ENCODE peak calls at places on chromosomes 4 and X, in seven cellular contexts. D is EL; E is T47D; Z is NCI-H1092; R is ACHN; O is stimulated activated CD4-positive, alpha-beta T cell treated with anti-CD3 and anti-CD28 coated beads, TNF-alpha, amount 100 ng/mL, for 4 hours; S is activated T-cell treated with anti-CD3 and anti-CD28 coated beads, Interleukin-2, amount 50 U/mL, for 24 hours. X is an unnamed sample.

GRCh38 chr4:48642421-48643144 is 137.5 kb downstream of the FRYL start:
- DNase-seq in S (no peak), D (no peak), E (no peak), Z (no peak), R (no peak), O (no peak), X (no peak)

GRCh38 chr4:61011051-61011450 is 189.1 kb upstream of the ADGRL3 start:
- DNase-seq in E (no peak), R (no peak), D (peak; percentile 59), O (no peak), Z (no peak), S (no peak), X (no peak)

GRCh38 chr4:13548059-13548983 is 4.0 kb upstream of the NKX3-2 start:
- DNase-seq in Z (no peak), O (no peak), R (peak; percentile 39), S (no peak), E (no peak), D (peak; percentile 27), X (no peak)

GRCh38 chr4:101958547-101958946 is 168.0 kb downstream of the BANK1 start:
- DNase-seq in D (no peak), Z (no peak), R (no peak), O (no peak), E (no peak), S (no peak), X (no peak)

GRCh38 chrX:50971390-50971789 is 60.9 kb downstream of the BMP15 start:
- DNase-seq in R (peak; percentile 66), S (no peak), Z (no peak), D (peak; percentile 2), E (no peak), O (no peak), X (no peak)

GRCh38 chr4:109302366-109303140 is at the start of gene COL25A1:
- DNase-seq in Z (no peak), E (no peak), D (peak; percentile 35), R (peak; percentile 25), S (peak; percentile 63), O (no peak), X (no peak)

GRCh38 chrX:115330498-115331138 is 41.1 kb downstream of the LUZP4 start:
- DNase-seq in E (no peak), O (no peak), S (no peak), D (peak; percentile 63), Z (peak; percentile 14), R (peak; percentile 40), X (peak; percentile 52)

GRCh38 chr4:55866290-55866907 is 13.0 kb downstream of the EXOC1 start:
- DNase-seq in E (no peak), D (peak; percentile 88), S (no peak), R (peak; percentile 82), Z (no peak), O (no peak), X (no peak)

GRCh38 chr4:21769404-21770147 is 179.0 kb downstream of the KCNIP4 start:
- DNase-seq in D (peak; percentile 85), S (no peak), Z (no peak), R (peak; percentile 44), O (no peak), E (no peak), X (no peak)

GRCh38 chrX:139382529-139382928 is 148.0 kb upstream of the F9 start:
- DNase-seq in E (no peak), R (no peak), O (no peak), Z (no peak), S (no peak), D (no peak), X (no peak)

GRCh38 chrX:9911479-9911878 is 55.7 kb upstream of the CLDN34 start:
- DNase-seq in O (no peak), R (no peak), S (no peak), E (peak; percentile 52), D (peak; percentile 65), Z (no peak), X (no peak)

GRCh38 chrX:39211501-39211900 is 410.2 kb downstream of the MID1IP1 start:
- DNase-seq in E (peak; percentile 9), R (no peak), O (no peak), Z (no peak), S (no peak), D (no peak), X (no peak)

GRCh38 chrX:41176263-41176662 is 91.0 kb downstream of the USP9X start:
- DNase-seq in O (no peak), S (no peak), D (no peak), R (no peak), E (no peak), Z (no peak), X (no peak)

GRCh38 chr4:85968945-85969830 is 390.7 kb downstream of the MAPK10 start:
- DNase-seq in E (no peak), O (no peak), Z (peak; percentile 19), S (no peak), D (peak; percentile 63), R (peak; percentile 76), X (peak; percentile 1)

GRCh38 chr4:41957634-41958033 is 22.4 kb downstream of the TMEM33 start:
- DNase-seq in S (no peak), E (no peak), O (no peak), Z (no peak), R (peak; percentile 42), D (peak; percentile 28), X (no peak)

GRCh38 chrX:79721234-79721633 is 293.3 kb upstream of the TBX22 start:
- DNase-seq in R (no peak), Z (no peak), D (no peak), O (no peak), S (no peak), E (no peak), X (no peak)

GRCh38 chr4:15868065-15868464 is 70.5 kb downstream of the FGFBP1 start:
- DNase-seq in R (peak; percentile 8), O (no peak), Z (no peak), D (peak; percentile 18), S (no peak), E (no peak), X (no peak)

GRCh38 chrX:130691576-130691975 is 211.4 kb downstream of the ENOX2 start:
- DNase-seq in O (no peak), D (no peak), Z (no peak), E (no peak), S (no peak), R (no peak), X (no peak)

GRCh38 chr4:157265281-157265680 is 44.8 kb downstream of the GRIA2 start:
- DNase-seq in E (no peak), Z (no peak), R (no peak), O (no peak), S (no peak), D (no peak), X (no peak)

GRCh38 chr4:53563824-53564223 is 27.5 kb downstream of the LNX1 start:
- DNase-seq in D (peak; percentile 87), O (peak; percentile 3), S (no peak), E (no peak), Z (no peak), R (no peak), X (no peak)

GRCh38 chr4:76764251-76764650 is 133.7 kb downstream of the SOWAHB start:
- DNase-seq in S (no peak), E (no peak), D (peak; percentile 78), O (no peak), R (no peak), Z (no peak), X (no peak)

GRCh38 chr4:156594619-156595018 is 377.0 kb downstream of the PDGFC start:
- DNase-seq in R (no peak), D (no peak), Z (no peak), E (no peak), O (no peak), S (no peak), X (no peak)

GRCh38 chr4:1049591-1049905 is 38.1 kb downstream of the FGFRL1 start:
- DNase-seq in D (no peak), R (no peak), E (no peak), O (no peak), Z (no peak), S (peak; percentile 24), X (no peak)

GRCh38 chrX:11261260-11261659 is 32.0 kb upstream of the AMELX start:
- DNase-seq in R (peak; percentile 23), D (peak; percentile 78), Z (no peak), O (no peak), S (no peak), E (no peak), X (no peak)

GRCh38 chrX:148956352-148956751 is 455.9 kb downstream of the AFF2 start:
- DNase-seq in O (no peak), D (no peak), E (no peak), Z (no peak), S (no peak), R (no peak), X (no peak)

GRCh38 chr4:175511861-175512260 is 300.2 kb downstream of the GPM6A start:
- DNase-seq in D (no peak), S (no peak), O (no peak), Z (no peak), E (no peak), R (no peak), X (no peak)

GRCh38 chr4:55446578-55446922 is 50.8 kb downstream of the TMEM165 start:
- DNase-seq in Z (no peak), R (no peak), O (no peak), E (no peak), D (no peak), S (no peak), X (no peak)

GRCh38 chrX:24294619-24295018 is 19.2 kb downstream of the SUPT20HL2 start:
- DNase-seq in E (no peak), D (peak; percentile 30), S (peak; percentile 34), R (no peak), O (no peak), Z (no peak), X (no peak)

GRCh38 chr4:123559955-123560669 is 163.5 kb downstream of the SPRY1 start:
- DNase-seq in S (no peak), D (no peak), R (no peak), E (no peak), O (no peak), Z (no peak), X (no peak)

GRCh38 chrX:2283111-2283847 is 217.5 kb downstream of the DHRSX start:
- DNase-seq in E (no peak), Z (no peak), O (no peak), R (no peak), D (no peak), S (no peak), X (no peak)

GRCh38 chr4:102105983-102106382 is 239.3 kb downstream of the SLC39A8 start:
- DNase-seq in E (no peak), S (no peak), Z (no peak), D (no peak), O (no peak), R (no peak), X (no peak)

X was measured in NCI-H2107.